ENCODE peak calls at places on chromosomes 3 and 15, in eight cellular contexts. Z is keratinocyte, K is testis, G is HCT116, P is heart left ventricle, F is right lobe of liver, D is adrenal gland, L is fibroblast of lung. C is an unnamed sample.

GRCh38 chr3:20527368-20527767 is 341.4 kb upstream of the SGO1 start:
- DNase-seq in Z (no peak), K (no peak), G (no peak), P (no peak), F (no peak), D (no peak), L (no peak), C (no peak)

GRCh38 chr3:139317215-139317614 is 26.6 kb upstream of the MRPS22 start:
- DNase-seq in Z (no peak), K (no peak), G (no peak), P (no peak), F (no peak), D (no peak), L (no peak), C (no peak)

GRCh38 chr3:125280966-125281365 is 68.4 kb upstream of the SLC12A8 start:
- DNase-seq in Z (no peak), K (no peak), G (no peak), P (peak; percentile 16), F (no peak), D (no peak), L (peak; percentile 89), C (no peak)

GRCh38 chr3:39541442-39541841 is 74.0 kb downstream of the MOBP start:
- DNase-seq in Z (no peak), K (no peak), G (no peak), P (no peak), F (no peak), D (no peak), L (no peak), C (no peak)

GRCh38 chr3:65545429-65545828 is 493.3 kb downstream of the MAGI1 start:
- DNase-seq in Z (no peak), K (no peak), G (no peak), P (no peak), F (no peak), D (no peak), L (peak; percentile 50), C (no peak)

GRCh38 chr3:194632211-194632982 is 822 bp downstream of the TMEM44 start:
- DNase-seq in Z (no peak), K (peak; percentile 33), G (no peak), P (peak; percentile 53), F (peak; percentile 47), D (peak; percentile 44), L (no peak), C (peak; percentile 49)

GRCh38 chr3:74613566-74613965 is 893 bp downstream of the CNTN3 start:
- DNase-seq in Z (no peak), K (peak; percentile 16), G (no peak), P (no peak), F (peak; percentile 52), D (no peak), L (no peak), C (no peak)

GRCh38 chr15:72276326-72276700 is 4.0 kb upstream of the PARP6 start:
- DNase-seq in Z (no peak), K (no peak), G (no peak), P (no peak), F (no peak), D (peak; percentile 68), L (no peak), C (no peak)

GRCh38 chr15:57504599-57504940 is 87.1 kb upstream of the MYZAP start:
- DNase-seq in Z (no peak), K (no peak), G (no peak), P (no peak), F (no peak), D (no peak), L (no peak), C (no peak)

GRCh38 chr15:57505949-57506391 is 85.7 kb upstream of the MYZAP start:
- DNase-seq in Z (peak; percentile 75), K (no peak), G (no peak), P (peak; percentile 69), F (no peak), D (no peak), L (peak; percentile 35), C (peak; percentile 48)

GRCh38 chr15:57507111-57507510 is 84.6 kb upstream of the MYZAP start:
- DNase-seq in Z (no peak), K (no peak), G (no peak), P (no peak), F (no peak), D (no peak), L (no peak), C (no peak)

GRCh38 chr15:57505056-57505713 is 86.5 kb upstream of the MYZAP start:
- DNase-seq in Z (no peak), K (no peak), G (no peak), P (no peak), F (no peak), D (no peak), L (peak; percentile 22), C (no peak)

DNA sequence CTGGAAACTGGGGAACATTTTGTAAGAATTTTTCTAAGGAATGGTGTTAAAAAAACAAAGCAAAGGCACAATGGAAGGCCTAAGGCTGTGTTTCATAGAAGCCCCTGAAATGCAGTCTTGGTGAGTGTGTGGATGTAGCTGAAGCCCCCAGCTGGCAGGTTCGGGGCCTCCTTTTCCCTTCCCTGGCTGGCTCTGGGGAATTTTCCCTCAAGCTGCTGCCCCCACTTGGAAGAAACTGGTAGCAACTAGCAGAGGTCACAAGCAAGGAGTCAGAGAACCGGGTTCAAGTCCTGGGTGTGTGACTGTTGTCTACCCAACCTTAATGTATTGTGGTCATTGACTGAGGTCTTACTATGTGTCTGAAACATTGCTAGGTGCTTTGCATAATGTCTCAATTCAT is 85.3 kb upstream of the MYZAP start:
- DNase-seq in Z (no peak), K (no peak), G (no peak), P (no peak), F (no peak), D (no peak), L (no peak), C (no peak)
- TF ChIP-seq CTCF in Z (peak; percentile 42), K (no peak), G (peak; percentile 10), P (no peak), F (no peak), D (no peak), L (no peak), C (no peak)

DNA sequence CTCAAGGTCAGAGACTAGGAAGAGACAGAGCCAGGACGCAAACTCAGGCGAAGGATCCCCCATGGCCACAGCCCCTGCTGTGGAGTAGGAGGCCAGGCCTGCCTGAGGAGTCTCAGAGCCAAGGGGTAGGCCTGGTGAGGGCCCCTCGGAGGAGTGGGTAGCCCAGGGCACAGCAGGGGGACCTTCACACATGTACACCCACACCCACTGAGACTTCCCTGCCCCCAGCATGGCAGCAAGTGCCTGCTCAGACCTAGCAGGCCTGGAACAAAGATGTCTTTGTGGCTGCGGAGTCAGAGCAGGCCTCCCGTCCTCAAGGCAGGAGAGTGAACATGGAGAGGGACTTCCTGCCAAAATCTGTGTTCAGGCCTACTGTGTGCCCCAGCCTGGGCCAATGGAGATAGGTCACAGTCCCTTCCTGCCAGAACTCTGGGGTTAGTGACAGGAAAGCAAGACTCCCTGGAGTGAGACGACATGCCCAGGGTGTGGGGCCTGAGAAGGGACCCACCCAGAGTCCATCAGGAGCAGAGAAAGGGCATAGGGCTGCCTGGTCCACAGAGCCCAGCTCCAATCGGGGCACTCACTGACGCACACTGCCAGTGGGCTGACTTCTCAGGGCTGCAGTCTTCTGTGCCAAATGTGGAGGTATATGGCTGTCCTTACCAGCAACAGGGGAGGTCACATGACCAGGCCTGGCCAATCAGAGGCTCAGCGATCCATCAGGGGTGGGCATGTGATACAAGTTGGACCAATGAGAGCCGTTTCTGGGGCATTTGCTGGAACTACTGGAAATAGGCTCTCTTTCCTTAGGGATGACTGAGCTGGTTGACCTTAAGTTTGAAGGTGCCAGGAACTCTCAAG is 2.3 kb downstream of the GRIP2 start:
- DNase-seq in Z (no peak), K (peak; percentile 63), G (peak; percentile 47), P (peak; percentile 54), F (no peak), D (peak; percentile 31), L (no peak), C (peak; percentile 56)
- H3K4me1 ChIP-seq in Z (peaks cover 19% of the 10 kb centered on the region), K (peaks cover 6% of the 10 kb centered on the region), G (peaks cover 2% of the 10 kb centered on the region), P (no peaks in the 10 kb centered on the region), F (no peaks in the 10 kb centered on the region), D (no peaks in the 10 kb centered on the region), L (no peaks in the 10 kb centered on the region), C (peaks cover 82% of the 10 kb centered on the region)

DNA sequence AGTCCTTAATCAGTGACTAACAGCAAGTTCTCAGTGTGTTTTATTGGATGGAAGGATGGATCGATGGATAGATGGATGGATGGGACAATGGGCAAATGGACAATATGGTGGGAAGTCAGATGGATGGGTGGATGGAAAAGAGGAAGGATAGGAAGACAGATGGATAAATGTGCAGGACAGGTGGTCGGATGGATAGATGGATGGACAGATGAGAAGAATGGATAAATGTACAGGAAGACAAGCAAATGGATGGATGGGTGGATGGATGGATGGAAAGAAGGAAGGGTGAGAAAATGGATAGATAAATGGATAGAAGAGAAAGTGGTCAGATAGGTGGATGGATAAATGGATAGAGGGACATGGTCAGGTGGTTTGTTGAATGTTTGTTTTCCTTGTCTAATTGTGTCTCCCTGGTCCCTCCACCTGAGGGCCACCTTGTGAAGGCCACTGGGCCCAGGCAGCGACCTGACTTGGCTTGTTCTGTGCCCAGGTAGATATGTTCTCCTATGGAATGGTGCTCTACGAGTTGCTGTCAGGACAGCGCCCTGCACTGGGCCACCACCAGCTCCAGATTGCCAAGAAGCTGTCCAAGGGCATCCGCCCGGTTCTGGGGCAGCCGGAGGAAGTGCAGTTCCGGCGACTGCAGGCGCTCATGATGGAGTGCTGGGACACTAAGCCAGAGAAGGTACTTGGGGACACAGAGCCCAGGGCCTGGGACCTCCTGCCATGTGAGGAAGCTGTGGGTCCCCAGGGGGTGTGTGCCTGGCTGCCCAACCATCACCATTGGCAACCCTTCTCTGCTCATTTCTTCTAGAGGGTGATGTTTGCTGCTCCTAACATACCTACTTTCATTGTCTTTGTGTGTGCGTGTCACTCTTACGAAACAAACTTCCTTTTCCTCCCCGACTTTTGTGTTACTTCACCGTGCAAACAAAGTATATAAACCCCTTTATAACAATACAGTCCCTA is 137.5 kb downstream of the LRRK1 start:
- DNase-seq in Z (no peak), K (no peak), G (no peak), P (no peak), F (peak; percentile 42), D (peak; percentile 42), L (no peak), C (no peak)
- H3K36me3 ChIP-seq in Z (peaks cover 22% of the 10 kb centered on the region), K (no peaks in the 10 kb centered on the region), G (peaks cover 7% of the 10 kb centered on the region), P (peaks cover 32% of the 10 kb centered on the region), F (no peaks in the 10 kb centered on the region), D (peaks cover 22% of the 10 kb centered on the region), L (peaks cover 4% of the 10 kb centered on the region), C (peaks cover 25% of the 10 kb centered on the region)

GRCh38 chr3:113541519-113541918 is 9.2 kb downstream of the SIDT1 start:
- DNase-seq in Z (no peak), K (no peak), G (no peak), P (no peak), F (no peak), D (no peak), L (no peak), C (no peak)
- TF ChIP-seq CTCF in Z (no peak), K (no peak), G (no peak), P (no peak), F (no peak), D (no peak), L (no peak), C (no peak)

DNA sequence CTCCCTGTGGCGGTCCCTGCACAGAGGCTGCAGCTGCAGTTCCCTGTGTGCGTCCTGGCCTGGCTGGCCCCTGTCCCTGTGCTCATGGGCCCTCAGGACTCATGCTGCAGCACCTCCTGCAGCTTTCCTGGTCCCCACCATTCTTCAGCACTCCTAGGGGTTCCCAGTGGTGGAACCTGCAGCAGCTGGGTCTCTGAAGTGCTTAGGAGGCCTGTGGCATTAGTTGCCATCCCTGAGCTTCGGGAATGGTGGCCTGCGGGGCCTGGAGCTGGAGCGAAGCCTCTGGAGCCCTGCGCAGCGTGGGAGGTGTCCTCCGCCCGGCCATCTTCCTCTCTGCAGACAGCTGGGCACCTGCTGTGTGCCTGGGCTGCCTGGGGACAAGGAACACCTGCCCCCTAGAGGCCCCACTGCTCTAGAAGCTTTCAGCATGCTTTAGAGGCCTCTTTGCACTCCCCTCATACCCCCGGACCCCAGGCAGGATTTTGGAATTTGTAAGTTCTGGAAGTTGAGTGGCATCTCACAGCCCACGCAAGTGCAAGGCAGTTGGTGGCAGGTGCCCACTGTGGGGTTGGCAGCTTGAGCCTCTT is 13.1 kb downstream of the PLXNA1 start:
- DNase-seq in Z (no peak), K (no peak), G (no peak), P (no peak), F (no peak), D (no peak), L (no peak), C (no peak)
- H3K4me1 ChIP-seq in Z (peaks cover 8% of the 10 kb centered on the region), K (peaks cover 25% of the 10 kb centered on the region), G (no peaks in the 10 kb centered on the region), P (peaks cover 11% of the 10 kb centered on the region), F (no peaks in the 10 kb centered on the region), D (peaks cover 16% of the 10 kb centered on the region), L (peaks cover 8% of the 10 kb centered on the region), C (peaks cover 91% of the 10 kb centered on the region)

C was measured in left ventricle myocardium inferior.